ENCODE peak calls at places on chromosomes 13 and 19, in six cellular contexts. L is trophoblast cell, C is IMR-90, D is H1, K is H9, U is mesenchymal stem cell. S is an unnamed sample.

GRCh38 chr13:79810671-79811070 is 329.7 kb downstream of the NDFIP2 start:
- DNase-seq in L (no peak), C (peak), D (no peak), K (no peak), U (peak), S (no peak)

GRCh38 chr19:19545707-19546106 is 7.6 kb downstream of the CILP2 start:
- DNase-seq in L (no peak), C (no peak), D (no peak), K (no peak), U (no peak), S (no peak)

GRCh38 chr19:15418112-15418587 is 638 bp downstream of the AKAP8L start:
- DNase-seq in L (no peak), C (no peak), D (no peak), K (no peak), U (no peak), S (no peak)

GRCh38 chr19:30557212-30557611 is 185.0 kb downstream of the ZNF536 start:
- DNase-seq in L (no peak), C (no peak), D (no peak), K (no peak), U (no peak), S (no peak)

GRCh38 chr19:57241181-57241580 is 749 bp downstream of the ZNF805 start:
- DNase-seq in L (no peak), C (peak), D (no peak), K (no peak), U (peak), S (no peak)

GRCh38 chr19:11014403-11014911 is 53.6 kb downstream of the SMARCA4 start:
- DNase-seq in L (no peak), C (no peak), D (no peak), K (peak), U (no peak), S (no peak)

GRCh38 chr19:35484637-35485036 is 5.6 kb downstream of the KRTDAP start:
- DNase-seq in L (no peak), C (no peak), D (no peak), K (no peak), U (no peak), S (no peak)

GRCh38 chr13:50017819-50018218 is 2.6 kb downstream of the KCNRG start:
- DNase-seq in L (no peak), C (no peak), D (no peak), K (no peak), U (no peak), S (no peak)

GRCh38 chr19:743168-743687 is 7.7 kb upstream of the MISP start:
- DNase-seq in L (peak), C (no peak), D (no peak), K (no peak), U (no peak), S (no peak)

GRCh38 chr19:41226053-41226873 is 7.2 kb downstream of the AXL start:
- DNase-seq in L (peak), C (peak), D (peak), K (peak), U (peak), S (peak)

GRCh38 chr19:44202470-44202869 is 9.9 kb upstream of the ZNF227 start:
- DNase-seq in L (no peak), C (peak), D (no peak), K (no peak), U (no peak), S (no peak)

GRCh38 chr13:25699600-25699999 is 327.8 kb downstream of the ATP8A2 start:
- DNase-seq in L (no peak), C (no peak), D (no peak), K (no peak), U (no peak), S (no peak)

GRCh38 chr13:43785681-43786471 is 896 bp downstream of the ENOX1 start:
- DNase-seq in L (peak), C (peak), D (peak), K (peak), U (peak), S (peak)

GRCh38 chr13:42000836-42001235 is 39.9 kb upstream of the VWA8 start:
- DNase-seq in L (no peak), C (no peak), D (no peak), K (no peak), U (peak), S (no peak)

GRCh38 chr13:50130686-50131051 is 115.4 kb downstream of the KCNRG start:
- DNase-seq in L (peak), C (peak), D (peak), K (peak), U (no peak), S (peak)

GRCh38 chr19:6997679-6998445 is 23.4 kb downstream of the MBD3L2B start:
- DNase-seq in L (no peak), C (no peak), D (no peak), K (no peak), U (no peak), S (no peak)

GRCh38 chr13:99477493-99477892 is 23.8 kb upstream of the TM9SF2 start:
- DNase-seq in L (no peak), C (no peak), D (no peak), K (no peak), U (no peak), S (no peak)

GRCh38 chr19:55209430-55210119 is at the start of gene PTPRH:
- DNase-seq in L (no peak), C (no peak), D (no peak), K (no peak), U (no peak), S (no peak)

GRCh38 chr19:41957838-41958366 is 1.2 kb downstream of the RABAC1 start:
- DNase-seq in L (peak), C (peak), D (peak), K (peak), U (peak), S (peak)

GRCh38 chr19:7265963-7266362 is 28.3 kb downstream of the INSR start:
- DNase-seq in L (peak), C (no peak), D (no peak), K (no peak), U (no peak), S (no peak)

GRCh38 chr19:7925171-7925837 is 631 bp downstream of the CTXN1 start:
- DNase-seq in L (peak), C (peak), D (peak), K (peak), U (peak), S (peak)

GRCh38 chr19:3441986-3442329 is 38.4 kb downstream of the SMIM24 start:
- DNase-seq in L (no peak), C (no peak), D (no peak), K (no peak), U (no peak), S (no peak)

GRCh38 chr19:3443840-3444694 is 36.3 kb downstream of the SMIM24 start:
- DNase-seq in L (no peak), C (peak), D (peak), K (peak), U (peak), S (peak)

GRCh38 chr19:3442487-3443071 is 37.7 kb downstream of the SMIM24 start:
- DNase-seq in L (no peak), C (no peak), D (no peak), K (no peak), U (no peak), S (no peak)

GRCh38 chr19:3440082-3440481 is 40.2 kb downstream of the SMIM24 start:
- DNase-seq in L (peak), C (no peak), D (peak), K (peak), U (no peak), S (no peak)

DNA sequence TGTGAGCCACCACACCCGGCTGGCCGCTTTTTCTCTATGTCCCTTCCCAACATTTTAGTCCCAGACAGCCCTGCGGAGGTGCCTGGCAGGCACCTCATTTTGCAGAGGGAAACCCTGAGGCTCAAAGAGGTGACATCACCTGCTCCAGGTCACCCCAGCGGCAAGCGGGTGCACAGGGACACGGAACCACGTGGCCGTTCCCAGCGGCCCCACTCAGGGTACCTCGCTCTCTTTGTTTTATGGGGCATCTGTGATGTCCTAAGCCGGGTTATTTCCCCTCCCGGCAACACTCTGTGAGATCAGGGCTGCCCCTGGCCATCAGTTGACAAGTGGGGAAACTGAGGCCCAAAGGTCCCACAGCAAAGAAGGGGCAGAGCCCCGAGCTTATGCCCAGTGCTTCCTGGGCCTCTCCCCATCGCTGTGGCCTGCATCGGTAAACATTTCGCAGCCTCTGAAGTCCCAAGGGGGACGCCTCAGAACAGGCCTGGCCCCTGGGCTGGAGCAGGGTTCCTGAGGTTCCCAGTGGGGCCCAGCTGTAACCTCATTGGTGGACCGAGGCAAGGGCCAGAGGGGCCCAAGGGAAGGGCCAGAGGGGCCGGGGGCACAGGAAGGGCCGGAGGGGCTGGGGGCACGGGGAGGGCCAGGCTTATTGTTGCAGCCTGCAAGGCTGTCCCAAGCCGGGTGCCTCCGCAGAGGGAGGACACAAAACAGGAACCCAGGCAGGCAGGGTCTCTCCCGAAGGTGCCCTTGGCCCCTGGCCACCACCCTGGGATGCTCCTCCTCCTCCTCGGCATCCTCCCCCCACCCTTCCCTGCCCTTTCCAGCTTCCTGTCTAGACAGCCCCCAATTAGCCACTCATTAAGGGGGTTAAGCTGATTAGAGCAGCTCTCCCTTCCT is 39.0 kb downstream of the SMIM24 start:
- DNase-seq in L (no peak), C (no peak), D (no peak), K (no peak), U (no peak), S (no peak)
- H2AK5ac ChIP-seq in L (no peak), C (no peak), D (peak), K (no peak), U (no peak), S (peak)

GRCh38 chr19:50025794-50026549 is at the start of gene ZNF473:
- DNase-seq in L (peak), C (peak), D (peak), K (peak), U (peak), S (no peak)
- H3K23ac ChIP-seq in L (no peak), C (peak), D (no peak), K (no peak), U (peak), S (peak)

DNA sequence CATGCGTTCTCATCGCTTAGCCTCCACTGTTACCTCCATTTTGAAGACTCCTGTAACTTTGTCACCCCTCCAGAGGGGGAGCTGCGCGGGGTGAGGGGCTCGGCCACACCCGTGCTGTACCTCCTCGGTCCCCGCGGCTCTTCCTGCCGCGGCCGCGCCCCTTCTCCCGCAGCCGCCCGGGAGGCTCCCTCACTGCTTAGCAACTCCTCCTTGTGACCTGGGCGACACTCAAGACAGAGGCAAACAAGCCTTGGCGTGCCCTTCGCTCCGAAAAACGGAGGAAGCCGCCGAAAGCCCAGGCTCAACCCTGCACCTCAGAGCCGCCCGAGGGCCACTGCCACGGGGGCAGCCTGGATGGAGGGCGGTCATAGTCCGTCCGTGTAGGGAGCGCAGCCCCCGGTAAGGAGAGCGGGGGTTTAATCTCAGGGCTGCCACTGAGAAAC is 494.3 kb downstream of the FOXO1 start:
- DNase-seq in L (no peak), C (no peak), D (peak), K (peak), U (no peak), S (no peak)
- H4K91ac ChIP-seq in L (peak), C (no peak), D (peak), K (no peak), U (no peak), S (no peak)

DNA sequence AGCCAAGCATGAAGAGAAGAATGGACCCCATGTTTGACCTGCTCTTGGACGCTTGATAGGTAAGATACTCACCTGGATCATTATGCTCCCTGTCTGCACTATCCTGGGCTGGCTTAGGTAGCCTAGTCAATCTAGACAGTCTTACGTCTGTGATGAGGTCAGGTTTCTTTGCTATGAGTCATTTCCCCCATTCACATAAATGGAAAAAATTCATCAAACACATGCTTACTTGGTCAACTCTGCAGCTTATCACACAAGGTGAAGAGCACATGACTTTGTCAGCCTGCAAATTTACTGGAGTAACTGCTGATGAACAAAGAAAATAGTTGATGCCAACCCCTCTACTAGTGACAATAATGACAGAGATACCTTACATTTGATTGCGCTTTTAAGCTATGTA is 170.0 kb downstream of the NUFIP1 start:
- DNase-seq in L (peak), C (peak), D (no peak), K (no peak), U (peak), S (no peak)
- H2AK5ac ChIP-seq in L (no peak), C (peak), D (no peak), K (no peak), U (peak), S (no peak)

GRCh38 chr13:113839536-113840204 is 24.2 kb downstream of the GAS6 start:
- DNase-seq in L (no peak), C (no peak), D (no peak), K (no peak), U (no peak), S (no peak)

GRCh38 chr13:113838711-113839201 is 25.1 kb downstream of the GAS6 start:
- DNase-seq in L (no peak), C (no peak), D (no peak), K (no peak), U (no peak), S (no peak)

GRCh38 chr13:113836917-113837553 is 26.8 kb downstream of the GAS6 start:
- DNase-seq in L (no peak), C (peak), D (no peak), K (no peak), U (peak), S (no peak)

GRCh38 chr13:113835461-113836274 is 28.2 kb downstream of the GAS6 start:
- DNase-seq in L (no peak), C (peak), D (no peak), K (no peak), U (peak), S (no peak)

DNA sequence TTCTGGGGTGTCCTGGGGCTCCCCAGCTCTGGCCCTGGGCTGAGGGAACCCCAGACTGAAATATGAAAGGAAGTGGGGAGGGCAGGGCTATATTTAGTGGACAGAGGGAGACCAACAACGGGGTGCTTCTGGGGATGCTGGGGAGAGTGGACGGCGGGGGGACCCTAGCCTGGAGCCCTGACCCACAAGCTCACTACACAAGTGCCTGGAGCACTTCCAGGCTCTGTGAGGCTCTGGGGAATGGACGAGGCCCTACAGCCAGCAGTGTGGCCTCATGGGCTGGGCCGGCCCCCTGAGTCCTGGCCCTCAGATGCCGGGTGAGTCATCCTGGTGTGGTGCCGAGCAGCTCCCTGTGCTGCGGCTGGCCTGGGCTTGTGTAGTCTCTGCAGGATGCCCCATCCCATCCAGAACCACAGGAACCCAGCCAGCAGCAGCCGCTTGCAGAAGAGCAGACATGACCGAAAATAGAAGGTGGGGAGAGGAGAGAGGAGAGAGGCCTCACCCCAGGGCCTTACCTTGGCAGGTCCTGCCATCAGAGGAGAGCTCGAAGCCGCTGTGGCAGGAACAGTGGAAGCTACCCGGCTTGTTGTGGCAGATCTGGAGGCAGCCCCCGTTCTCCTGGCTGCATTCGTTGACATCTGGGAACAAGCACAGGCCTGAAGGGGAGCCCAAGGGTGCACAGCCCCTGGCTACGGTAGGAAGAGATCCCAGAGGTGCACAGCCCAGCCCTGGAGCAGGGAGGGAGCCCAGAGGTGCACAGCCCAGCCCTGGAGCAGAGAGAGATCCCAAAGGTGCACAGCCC is 26.1 kb downstream of the GAS6 start:
- DNase-seq in L (peak), C (peak), D (no peak), K (peak), U (peak), S (no peak)
- H3K23ac ChIP-seq in L (no peak), C (peak), D (no peak), K (no peak), U (peak), S (peak)

GRCh38 chr13:110524484-110525254 is 36.9 kb downstream of the RAB20 start:
- DNase-seq in L (no peak), C (no peak), D (no peak), K (no peak), U (no peak), S (no peak)
- H4K91ac ChIP-seq in L (peak), C (no peak), D (no peak), K (no peak), U (no peak), S (no peak)

DNA sequence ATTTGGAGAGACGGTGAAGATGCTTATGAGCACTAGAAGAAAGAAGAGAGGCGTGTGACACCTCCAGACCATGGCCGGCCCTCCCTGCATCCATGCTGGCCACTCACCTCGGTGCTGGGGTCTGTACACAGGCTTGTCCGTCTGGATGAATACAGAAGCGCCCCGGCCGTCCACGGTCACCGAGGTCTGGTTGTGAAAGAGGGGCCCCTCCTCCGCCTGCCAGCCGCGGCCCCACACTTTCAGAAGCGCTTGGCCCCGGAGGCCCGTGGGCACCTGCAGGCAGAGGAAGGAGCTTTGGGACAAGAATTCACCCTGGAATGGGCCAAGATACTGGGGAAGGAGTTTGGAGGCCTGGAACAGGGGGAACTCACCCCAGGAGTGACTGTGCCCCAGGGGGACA is 15.1 kb downstream of the CPAMD8 start:
- DNase-seq in L (no peak), C (no peak), D (no peak), K (no peak), U (no peak), S (no peak)
- H2AK5ac ChIP-seq in L (no peak), C (no peak), D (no peak), K (no peak), U (no peak), S (no peak)

DNA sequence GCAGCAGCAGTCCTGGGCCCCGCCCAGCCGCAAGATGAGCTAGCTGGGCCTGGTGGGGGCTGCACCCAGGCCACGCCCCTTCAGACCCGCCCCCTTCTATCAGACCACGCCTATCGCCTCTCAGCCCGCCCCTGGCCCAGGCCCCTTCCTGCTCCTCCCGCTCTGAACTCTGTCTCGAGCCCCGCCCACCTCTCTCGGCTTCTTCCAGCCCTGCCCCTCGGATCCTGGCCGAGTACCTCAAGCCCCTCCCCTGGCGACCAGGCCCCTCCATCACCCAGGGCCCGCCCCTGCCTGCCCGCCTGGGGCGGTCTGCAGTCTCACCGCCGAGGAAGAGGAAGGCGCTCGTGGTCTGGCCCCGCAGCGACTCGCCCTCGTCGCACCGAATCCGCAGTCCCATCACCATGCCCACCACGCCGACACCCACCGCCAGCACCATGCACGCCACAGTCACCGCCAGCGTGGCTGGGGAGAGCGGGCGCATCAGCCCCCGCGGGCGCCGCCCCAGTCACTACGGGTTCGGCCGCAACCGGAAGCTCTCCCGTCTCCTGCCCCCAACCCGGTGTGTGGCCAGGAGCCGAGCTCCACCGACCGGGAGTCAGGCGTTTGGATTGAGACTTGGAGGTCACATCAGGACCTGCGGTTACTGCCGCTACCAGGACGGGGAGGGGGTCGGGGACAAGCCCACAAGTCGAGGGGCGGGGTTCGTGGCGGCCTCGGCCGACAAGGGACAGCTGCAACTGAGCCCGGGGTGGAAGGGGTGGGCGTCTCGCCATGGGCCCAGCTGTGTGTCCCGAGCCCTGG is 1.0 kb downstream of the CLDND2 start:
- DNase-seq in L (peak), C (peak), D (peak), K (peak), U (peak), S (peak)
- H3K23ac ChIP-seq in L (no peak), C (peak), D (no peak), K (no peak), U (peak), S (peak)

DNA sequence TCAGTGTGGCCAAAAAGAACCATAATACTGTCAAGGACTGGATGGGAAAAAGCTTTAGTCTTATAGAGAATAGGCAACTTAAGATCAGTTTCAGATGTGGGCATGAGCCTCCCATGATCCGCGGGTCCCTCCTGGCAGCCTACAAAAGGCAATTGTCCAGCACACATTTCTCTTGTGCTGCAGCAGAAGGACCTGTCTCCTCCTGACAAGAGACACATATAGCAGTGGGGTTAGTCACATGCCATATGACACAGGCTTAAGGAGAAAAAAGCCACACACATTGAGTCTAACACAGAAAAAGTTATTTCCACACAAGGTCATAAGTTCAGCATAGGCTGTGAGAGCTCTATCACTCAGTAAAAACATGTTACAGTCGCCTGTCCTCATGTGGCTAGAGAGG is 1378.7 kb upstream of the PRR20A start:
- DNase-seq in L (no peak), C (no peak), D (no peak), K (no peak), U (no peak), S (no peak)
- H4K91ac ChIP-seq in L (no peak), C (no peak), D (no peak), K (no peak), U (no peak), S (no peak)